ENCODE peak calls at places on chromosomes 16 and 17, in four cellular contexts. O is SK-N-SH, T is HepG2, N is K562. F is an unnamed sample.
A peak's percentile ranks its signal among the peaks of the same experiment; 100 is the strongest.

GRCh38 chr17:5122586-5123342 is 6.9 kb downstream of the USP6 start:
- DNase-seq in T (no peak), N (no peak), O (peak; percentile 67), F (peak; percentile 56)

GRCh38 chr17:75996665-75997590 is 3.7 kb upstream of the CDK3 start:
- DNase-seq in O (no peak), T (peak; percentile 94), N (no peak), F (no peak)

GRCh38 chr17:79125503-79125902 is 50.9 kb downstream of the ENGASE start:
- DNase-seq in T (no peak), O (peak; percentile 95), N (no peak), F (no peak)

GRCh38 chr17:79609616-79610150 is 1.2 kb downstream of the RBFOX3 start:
- DNase-seq in N (no peak), O (peak; percentile 64), T (no peak), F (peak; percentile 46)

GRCh38 chr17:43766413-43767052 is 7.9 kb upstream of the SOST start:
- DNase-seq in O (peak; percentile 74), T (peak; percentile 58), N (peak; percentile 63), F (peak; percentile 86)

GRCh38 chr17:700504-701094 is 14.0 kb downstream of the VPS53 start:
- DNase-seq in T (no peak), N (peak; percentile 26), O (peak; percentile 58), F (no peak)

GRCh38 chr17:49972486-49973270 is 3.7 kb downstream of the DLX4 start:
- DNase-seq in N (no peak), T (no peak), O (no peak), F (peak; percentile 39)

GRCh38 chr17:1177099-1177996 is 2.4 kb downstream of the ABR start:
- DNase-seq in N (no peak), O (peak; percentile 64), T (no peak), F (no peak)

GRCh38 chr17:58181796-58182195 is 10.7 kb upstream of the EPX start:
- DNase-seq in T (no peak), O (no peak), N (no peak), F (no peak)

GRCh38 chr16:67504190-67505021 is 21.1 kb upstream of the AGRP start:
- DNase-seq in O (no peak), N (peak; percentile 90), T (peak; percentile 56), F (no peak)
- TF ChIP-seq FOXJ3 in O (no peak), N (no peak), T (no peak), F (no peak)

GRCh38 chr17:72928454-72929136 is 163.9 kb downstream of the SLC39A11 start:
- DNase-seq in O (no peak), N (no peak), T (peak; percentile 86), F (no peak)
- TF ChIP-seq MAX in O (no peak), N (no peak), T (peak; percentile 77), F (no peak)

GRCh38 chr17:67156269-67157199 is 88.5 kb downstream of the HELZ start:
- DNase-seq in N (no peak), T (no peak), O (no peak), F (no peak)

GRCh38 chr17:67150826-67151225 is 94.2 kb downstream of the HELZ start:
- DNase-seq in N (no peak), O (no peak), T (no peak), F (no peak)

GRCh38 chr17:67148352-67148751 is 96.6 kb downstream of the HELZ start:
- DNase-seq in T (no peak), O (no peak), N (no peak), F (no peak)

GRCh38 chr17:67152824-67153223 is 92.2 kb downstream of the HELZ start:
- DNase-seq in O (no peak), N (no peak), T (no peak), F (no peak)

GRCh38 chr17:67151717-67152116 is 93.3 kb downstream of the HELZ start:
- DNase-seq in O (no peak), T (no peak), N (no peak), F (no peak)
- TF ChIP-seq FOXJ3 in O (no peak), T (no peak), N (no peak), F (no peak)

GRCh38 chr16:57668630-57669475 is 747 bp downstream of the ADGRG3 start:
- DNase-seq in N (no peak), O (no peak), T (no peak), F (no peak)

GRCh38 chr16:57667069-57667525 is 1.0 kb upstream of the ADGRG3 start:
- DNase-seq in N (no peak), O (no peak), T (no peak), F (no peak)

GRCh38 chr16:57666353-57667068 is 1.6 kb upstream of the ADGRG3 start:
- DNase-seq in N (no peak), T (no peak), O (no peak), F (no peak)

GRCh38 chr16:57668259-57668563 is at the start of gene ADGRG3:
- DNase-seq in N (no peak), O (no peak), T (no peak), F (no peak)

DNA sequence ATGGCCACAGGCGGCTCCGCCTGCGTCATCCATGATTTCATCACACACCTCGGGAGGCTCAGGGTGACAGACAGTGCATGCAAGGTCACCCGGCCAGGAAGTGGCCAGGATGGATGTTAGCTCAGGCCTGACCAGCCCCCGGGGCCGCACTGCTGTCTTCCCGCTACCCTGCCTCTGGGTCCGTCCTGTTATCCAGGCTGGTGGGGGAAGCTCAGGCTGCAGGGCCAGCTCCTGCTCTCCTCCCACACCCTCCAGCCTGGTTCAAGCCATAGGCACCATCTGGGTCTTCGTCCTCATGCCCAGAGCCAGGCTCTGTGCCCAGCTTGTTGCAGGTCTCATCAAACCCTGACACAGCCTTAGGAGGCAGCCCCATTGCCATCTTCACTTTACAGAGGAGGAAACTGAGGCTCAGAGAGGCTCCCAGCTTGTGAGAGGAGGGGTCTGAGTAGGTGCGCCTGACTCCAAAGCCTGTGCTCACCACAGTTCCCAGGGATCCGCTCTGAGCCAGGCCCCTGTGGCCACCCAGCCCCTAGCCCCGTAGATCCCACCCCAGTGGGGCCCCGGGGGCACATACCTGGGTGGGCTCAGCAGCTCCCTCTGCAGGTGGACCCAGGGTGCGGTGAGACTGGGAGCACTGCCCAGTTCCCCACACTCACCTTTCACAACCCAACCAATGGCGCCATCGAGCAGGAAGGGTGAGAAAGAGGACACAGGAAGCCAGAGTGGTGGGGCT is 414 bp upstream of the ADGRG3 start:
- DNase-seq in T (peak; percentile 91), N (peak; percentile 72), O (peak; percentile 50), F (peak; percentile 66)
- TF ChIP-seq MAX in T (peak; percentile 71), N (no peak), O (no peak), F (no peak)

GRCh38 chr16:55189975-55190636 is 133.9 kb upstream of the IRX6 start:
- DNase-seq in O (no peak), T (no peak), N (no peak), F (peak; percentile 16)

GRCh38 chr16:55184052-55184451 is 140.0 kb upstream of the IRX6 start:
- DNase-seq in N (no peak), O (peak; percentile 24), T (no peak), F (no peak)

GRCh38 chr16:55189179-55189578 is 134.8 kb upstream of the IRX6 start:
- DNase-seq in O (no peak), N (no peak), T (no peak), F (no peak)

GRCh38 chr16:55179858-55180585 is 144.0 kb upstream of the IRX6 start:
- DNase-seq in T (no peak), O (no peak), N (no peak), F (no peak)

GRCh38 chr16:55184619-55185018 is 139.4 kb upstream of the IRX6 start:
- DNase-seq in O (peak; percentile 42), T (no peak), N (no peak), F (no peak)
- TF ChIP-seq FOXJ3 in O (no peak), T (no peak), N (no peak), F (no peak)

GRCh38 chr17:38421224-38421841 is 6.9 kb upstream of the ARHGAP23 start:
- DNase-seq in O (no peak), N (no peak), T (no peak), F (no peak)
- TF ChIP-seq MAX in O (no peak), N (no peak), T (no peak), F (no peak)

GRCh38 chr17:12794919-12795517 is 5.7 kb downstream of the ARHGAP44 start:
- DNase-seq in O (no peak), N (no peak), T (no peak), F (no peak)

GRCh38 chr17:12790806-12791148 is 1.5 kb downstream of the ARHGAP44 start:
- DNase-seq in O (no peak), T (no peak), N (no peak), F (peak; percentile 10)

GRCh38 chr17:12789976-12790805 is 893 bp downstream of the ARHGAP44 start:
- DNase-seq in N (peak; percentile 15), O (no peak), T (no peak), F (peak; percentile 65)

DNA sequence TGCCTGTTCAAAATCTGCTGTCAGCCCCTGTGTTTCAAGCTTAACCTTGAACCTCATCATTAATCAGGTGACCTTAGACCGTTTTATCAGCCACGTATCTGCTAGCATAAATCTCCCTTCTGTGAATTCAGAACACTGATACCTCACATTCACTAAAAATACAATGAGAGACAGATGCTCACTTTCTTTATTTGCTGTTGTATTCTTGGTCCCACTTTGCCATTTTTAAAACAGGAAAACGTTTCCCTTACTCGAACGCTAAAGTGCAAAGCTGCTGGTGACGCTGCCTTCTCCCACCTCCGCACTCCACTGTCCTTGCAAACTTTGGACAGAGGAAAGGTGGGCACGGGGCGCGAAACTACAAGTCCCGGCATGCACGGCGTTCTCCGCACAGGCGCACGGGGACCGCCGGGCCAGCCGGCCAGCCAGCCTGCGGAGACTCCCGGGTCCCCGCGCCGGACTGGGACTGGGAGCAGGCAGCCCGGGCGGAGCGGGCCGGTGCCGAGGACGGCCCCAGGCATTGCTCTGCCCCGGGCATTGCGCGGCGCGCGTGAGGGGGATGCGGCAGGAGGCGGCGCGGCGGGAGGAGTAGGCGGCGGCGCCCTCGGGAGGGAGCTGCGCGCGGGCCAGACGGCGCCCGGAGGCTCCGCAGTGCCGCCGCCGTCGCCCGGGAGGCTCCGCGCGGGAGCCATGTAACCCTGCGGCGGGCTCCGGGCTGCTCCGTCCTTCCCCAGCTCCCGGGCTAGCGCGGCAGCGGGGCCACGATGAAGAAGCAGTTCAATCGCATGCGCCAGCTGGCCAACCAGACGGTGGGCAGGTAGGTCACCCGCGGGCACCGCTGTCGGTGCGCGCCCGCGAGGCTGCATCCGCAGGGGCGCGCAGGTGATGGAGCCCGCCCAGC is at the start of gene ARHGAP44:
- DNase-seq in O (peak; percentile 82), N (peak; percentile 49), T (peak; percentile 40), F (peak; percentile 85)
- TF ChIP-seq FOXJ3 in O (no peak), N (no peak), T (no peak), F (no peak)

DNA sequence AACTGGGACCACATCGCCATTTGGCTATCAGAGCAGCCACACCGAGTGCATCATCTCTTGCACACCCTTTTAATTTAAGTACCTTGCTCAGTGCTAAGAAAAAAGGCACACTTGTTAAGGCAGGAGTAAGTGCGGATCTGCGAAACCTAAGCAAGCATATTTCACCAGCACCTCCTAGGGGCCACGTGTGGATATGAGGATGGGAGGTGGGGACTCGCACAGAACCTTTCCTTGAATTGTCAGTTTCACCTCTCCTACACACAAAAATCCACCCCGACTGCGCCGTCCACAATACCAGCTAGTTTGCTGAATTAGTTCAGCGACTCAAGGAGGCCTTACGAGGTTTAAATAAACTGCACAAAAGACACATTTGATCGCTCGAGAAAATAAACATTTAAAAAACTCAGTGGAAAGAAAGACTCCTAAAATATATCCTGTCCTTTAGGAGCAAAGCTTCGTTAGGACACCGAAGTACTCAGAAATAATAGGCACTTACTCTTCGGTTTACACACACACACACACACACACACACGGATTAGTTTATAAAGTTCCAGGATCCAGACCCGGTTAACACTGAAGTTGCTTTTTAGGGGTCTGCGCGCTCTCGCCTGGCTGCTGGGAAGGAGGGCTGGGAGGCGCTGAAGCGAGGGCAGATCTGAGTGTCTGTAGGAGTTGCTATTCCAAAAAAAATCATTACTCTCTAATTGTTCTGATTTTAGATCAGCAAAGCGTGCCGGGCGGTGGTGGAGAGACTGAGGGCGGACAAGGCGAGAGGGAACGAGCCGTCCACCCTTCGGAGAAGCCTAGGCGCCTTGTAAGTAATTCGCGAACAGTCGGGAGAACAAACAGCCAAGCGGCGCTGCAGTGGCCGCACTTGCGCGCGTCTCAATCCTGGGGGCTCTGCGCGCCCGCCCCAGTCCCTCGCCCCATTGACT is 1.0 kb upstream of the KCNJ2 start:
- DNase-seq in T (no peak), N (peak; percentile 26), O (peak; percentile 81), F (peak; percentile 65)
- TF ChIP-seq MAX in T (no peak), N (no peak), O (peak; percentile 44), F (peak; percentile 34)

F was measured in WTC11.